ENCODE peak calls at places on chromosome 10, in four cellular contexts. W, V, G and B are unnamed samples.

GRCh38 chr10:124306922-124307371 is 111.8 kb downstream of the OAT start:
- DNase-seq in W (peak), V (no peak), G (no peak), B (no peak)

GRCh38 chr10:35003906-35004305 is 86.2 kb downstream of the CUL2 start:
- DNase-seq in W (no peak), V (no peak), G (no peak), B (no peak)

GRCh38 chr10:88965016-88965415 is 12.4 kb upstream of the ACTA2 start:
- DNase-seq in W (no peak), V (no peak), G (no peak), B (no peak)

GRCh38 chr10:124614003-124614659 is 130.0 kb downstream of the FAM53B start:
- DNase-seq in W (no peak), V (peak), G (no peak), B (no peak)

GRCh38 chr10:22491480-22491879 is 146.2 kb downstream of the SPAG6 start:
- DNase-seq in W (no peak), V (no peak), G (no peak), B (no peak)

GRCh38 chr10:14208231-14208630 is 122.5 kb downstream of the FRMD4A start:
- DNase-seq in W (no peak), V (no peak), G (no peak), B (no peak)

GRCh38 chr10:69732826-69733150 is 68.9 kb upstream of the COL13A1 start:
- DNase-seq in W (no peak), V (no peak), G (no peak), B (no peak)

GRCh38 chr10:126663880-126664279 is 6.6 kb downstream of the C10orf90 start:
- DNase-seq in W (no peak), V (no peak), G (no peak), B (no peak)

GRCh38 chr10:17665742-17666141 is 21.8 kb downstream of the STAM start:
- DNase-seq in W (no peak), V (no peak), G (no peak), B (no peak)

GRCh38 chr10:133347636-133348517 is 704 bp downstream of the PRAP1 start:
- DNase-seq in W (peak), V (no peak), G (no peak), B (no peak)

GRCh38 chr10:18738835-18739234 is 79.6 kb downstream of the ARL5B start:
- DNase-seq in W (no peak), V (no peak), G (no peak), B (no peak)

GRCh38 chr10:71390921-71391690 is 5.6 kb upstream of the CDH23 start:
- DNase-seq in W (no peak), V (no peak), G (no peak), B (no peak)

GRCh38 chr10:43219848-43220247 is 47.0 kb downstream of the RASGEF1A start:
- DNase-seq in W (peak), V (no peak), G (no peak), B (peak)